ENCODE peak calls at places on chromosomes 16 and 17, in seven cellular contexts. One of them, this sample, is unnamed. For H3K27me3 and H3K36me3, the result is how much of the 10 kb centered on the place peaks cover.

GRCh38 chr17:83204230-83204725 is 124.9 kb downstream of the METRNL start:
- DNase-seq in testis: no peak
- DNase-seq in stomach: no peak
- DNase-seq in PC-3: no peak
- DNase-seq in right atrium auricular region: no peak
- DNase-seq in RWPE2: no peak
- DNase-seq in cardiac muscle cell: no peak
- DNase-seq in this sample: no peak

GRCh38 chr16:50942143-50942542 is 200.3 kb downstream of the CYLD start:
- DNase-seq in right atrium auricular region: no peak
- DNase-seq in cardiac muscle cell: peak
- DNase-seq in RWPE2: no peak
- DNase-seq in PC-3: no peak
- DNase-seq in testis: no peak
- DNase-seq in stomach: no peak
- DNase-seq in this sample: no peak

GRCh38 chr17:18225562-18226283 is at the start of gene LLGL1:
- DNase-seq in PC-3: no peak
- DNase-seq in RWPE2: peak
- DNase-seq in stomach: no peak
- DNase-seq in cardiac muscle cell: no peak
- DNase-seq in testis: no peak
- DNase-seq in right atrium auricular region: no peak
- DNase-seq in this sample: no peak

GRCh38 chr16:55398683-55399230 is 74.8 kb downstream of the IRX6 start:
- DNase-seq in cardiac muscle cell: no peak
- DNase-seq in PC-3: no peak
- DNase-seq in stomach: no peak
- DNase-seq in RWPE2: no peak
- DNase-seq in right atrium auricular region: no peak
- DNase-seq in testis: no peak
- DNase-seq in this sample: no peak

GRCh38 chr16:49697631-49698030 is 158.3 kb downstream of the ZNF423 start:
- DNase-seq in cardiac muscle cell: no peak
- DNase-seq in PC-3: no peak
- DNase-seq in testis: no peak
- DNase-seq in stomach: no peak
- DNase-seq in RWPE2: no peak
- DNase-seq in right atrium auricular region: no peak
- DNase-seq in this sample: no peak

GRCh38 chr16:7849891-7850290 is 517.2 kb downstream of the RBFOX1 start:
- DNase-seq in RWPE2: no peak
- DNase-seq in right atrium auricular region: no peak
- DNase-seq in PC-3: no peak
- DNase-seq in stomach: no peak
- DNase-seq in cardiac muscle cell: no peak
- DNase-seq in testis: no peak
- DNase-seq in this sample: peak

GRCh38 chr17:73747221-73748002 is 103.2 kb upstream of the SDK2 start:
- DNase-seq in stomach: peak
- DNase-seq in RWPE2: no peak
- DNase-seq in cardiac muscle cell: no peak
- DNase-seq in PC-3: no peak
- DNase-seq in testis: no peak
- DNase-seq in right atrium auricular region: no peak
- DNase-seq in this sample: peak

GRCh38 chr17:79022507-79022991 is 1.4 kb upstream of the C1QTNF1 start:
- DNase-seq in cardiac muscle cell: no peak
- DNase-seq in PC-3: no peak
- DNase-seq in right atrium auricular region: peak
- DNase-seq in stomach: peak
- DNase-seq in testis: peak
- DNase-seq in RWPE2: peak
- DNase-seq in this sample: no peak

GRCh38 chr17:43175213-43176118 is 4.5 kb downstream of the NBR1 start:
- DNase-seq in RWPE2: no peak
- DNase-seq in cardiac muscle cell: no peak
- DNase-seq in stomach: no peak
- DNase-seq in testis: no peak
- DNase-seq in right atrium auricular region: no peak
- DNase-seq in PC-3: peak
- DNase-seq in this sample: no peak

GRCh38 chr17:56667925-56668324 is 74.4 kb downstream of the NOG start:
- DNase-seq in RWPE2: no peak
- DNase-seq in PC-3: no peak
- DNase-seq in right atrium auricular region: no peak
- DNase-seq in cardiac muscle cell: no peak
- DNase-seq in stomach: no peak
- DNase-seq in testis: no peak
- DNase-seq in this sample: no peak

GRCh38 chr17:55413825-55414489 is 7.7 kb downstream of the MMD start:
- DNase-seq in testis: no peak
- DNase-seq in RWPE2: no peak
- DNase-seq in cardiac muscle cell: no peak
- DNase-seq in PC-3: no peak
- DNase-seq in stomach: no peak
- DNase-seq in right atrium auricular region: no peak
- DNase-seq in this sample: no peak

GRCh38 chr17:3982113-3982512 is 17.9 kb upstream of the ATP2A3 start:
- DNase-seq in testis: no peak
- DNase-seq in RWPE2: peak
- DNase-seq in right atrium auricular region: no peak
- DNase-seq in stomach: no peak
- DNase-seq in cardiac muscle cell: no peak
- DNase-seq in PC-3: no peak
- DNase-seq in this sample: no peak

GRCh38 chr16:20611975-20612471 is 35.9 kb upstream of the ACSM2B start:
- DNase-seq in RWPE2: no peak
- DNase-seq in cardiac muscle cell: no peak
- DNase-seq in right atrium auricular region: peak
- DNase-seq in PC-3: no peak
- DNase-seq in stomach: peak
- DNase-seq in testis: peak
- DNase-seq in this sample: peak

GRCh38 chr16:77399066-77399465 is 35.8 kb downstream of the ADAMTS18 start:
- DNase-seq in cardiac muscle cell: no peak
- DNase-seq in PC-3: no peak
- DNase-seq in stomach: no peak
- DNase-seq in RWPE2: no peak
- DNase-seq in right atrium auricular region: no peak
- DNase-seq in testis: no peak
- DNase-seq in this sample: no peak

GRCh38 chr16:57807968-57808528 is 5.8 kb upstream of the KIFC3 start:
- DNase-seq in cardiac muscle cell: peak
- DNase-seq in RWPE2: peak
- DNase-seq in testis: peak
- DNase-seq in right atrium auricular region: peak
- DNase-seq in stomach: peak
- DNase-seq in PC-3: peak
- DNase-seq in this sample: peak

GRCh38 chr16:50581830-50582229 is 33.6 kb downstream of the NKD1 start:
- DNase-seq in PC-3: no peak
- DNase-seq in stomach: no peak
- DNase-seq in right atrium auricular region: no peak
- DNase-seq in cardiac muscle cell: no peak
- DNase-seq in RWPE2: no peak
- DNase-seq in testis: no peak
- DNase-seq in this sample: no peak

GRCh38 chr16:89017543-89017942 is 40.5 kb upstream of the CBFA2T3 start:
- DNase-seq in stomach: no peak
- DNase-seq in cardiac muscle cell: no peak
- DNase-seq in right atrium auricular region: no peak
- DNase-seq in PC-3: no peak
- DNase-seq in testis: no peak
- DNase-seq in RWPE2: peak
- DNase-seq in this sample: no peak

GRCh38 chr17:2794116-2794803 is 2.0 kb upstream of the RAP1GAP2 start:
- DNase-seq in testis: no peak
- DNase-seq in cardiac muscle cell: no peak
- DNase-seq in stomach: no peak
- DNase-seq in RWPE2: no peak
- DNase-seq in right atrium auricular region: no peak
- DNase-seq in PC-3: no peak
- DNase-seq in this sample: no peak

GRCh38 chr17:49904904-49905303 is 57.0 kb upstream of the TAC4 start:
- DNase-seq in testis: no peak
- DNase-seq in stomach: no peak
- DNase-seq in right atrium auricular region: no peak
- DNase-seq in cardiac muscle cell: no peak
- DNase-seq in RWPE2: no peak
- DNase-seq in PC-3: no peak
- DNase-seq in this sample: no peak

GRCh38 chr17:49907279-49907678 is 59.4 kb upstream of the TAC4 start:
- DNase-seq in right atrium auricular region: no peak
- DNase-seq in stomach: no peak
- DNase-seq in testis: no peak
- DNase-seq in cardiac muscle cell: no peak
- DNase-seq in RWPE2: no peak
- DNase-seq in PC-3: no peak
- DNase-seq in this sample: no peak

GRCh38 chr17:49908782-49909714 is 59.9 kb upstream of the DLX4 start:
- DNase-seq in RWPE2: no peak
- DNase-seq in stomach: no peak
- DNase-seq in cardiac muscle cell: no peak
- DNase-seq in testis: no peak
- DNase-seq in PC-3: no peak
- DNase-seq in right atrium auricular region: no peak
- DNase-seq in this sample: no peak

GRCh38 chr17:49903523-49903922 is 55.7 kb upstream of the TAC4 start:
- DNase-seq in cardiac muscle cell: no peak
- DNase-seq in stomach: no peak
- DNase-seq in RWPE2: no peak
- DNase-seq in right atrium auricular region: no peak
- DNase-seq in testis: no peak
- DNase-seq in PC-3: no peak
- DNase-seq in this sample: no peak

DNA sequence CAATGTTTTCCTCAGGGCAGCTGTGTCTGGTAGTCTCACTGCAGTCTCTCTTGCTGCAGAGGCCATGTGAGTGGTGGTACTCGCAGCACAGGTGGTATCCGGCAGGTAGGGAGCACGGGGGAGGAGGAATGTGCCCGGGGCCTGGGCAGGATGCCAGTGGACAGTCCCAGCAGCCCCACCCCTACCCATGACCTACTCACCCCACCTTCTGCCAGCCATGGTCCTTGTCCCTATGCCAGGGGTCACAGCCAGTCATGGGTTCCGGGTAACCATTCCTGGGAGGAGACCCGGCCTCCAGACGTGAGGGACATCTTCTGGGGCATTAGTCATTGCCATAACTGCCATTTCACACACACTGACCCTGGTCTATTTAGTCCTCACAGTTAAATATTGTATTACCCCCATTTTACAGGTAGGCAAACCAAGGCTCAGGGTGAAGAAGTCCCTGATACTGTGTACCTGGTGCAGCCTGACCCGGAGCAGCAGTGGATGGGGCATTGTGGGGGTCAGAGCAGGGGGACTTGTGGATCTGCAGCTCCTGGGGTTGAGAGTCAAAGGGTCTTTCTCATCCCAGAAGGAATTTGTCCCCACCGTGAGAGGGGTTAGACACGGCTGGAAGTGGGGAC is 58.8 kb upstream of the TAC4 start:
- DNase-seq in RWPE2: no peak
- DNase-seq in stomach: no peak
- DNase-seq in right atrium auricular region: no peak
- DNase-seq in testis: no peak
- DNase-seq in PC-3: peak
- DNase-seq in cardiac muscle cell: no peak
- DNase-seq in this sample: no peak
- H3K27me3 ChIP-seq in RWPE2: under half
- H3K27me3 ChIP-seq in stomach: half or more
- H3K27me3 ChIP-seq in right atrium auricular region: under half
- H3K27me3 ChIP-seq in testis: under half
- H3K27me3 ChIP-seq in PC-3: under half
- H3K27me3 ChIP-seq in cardiac muscle cell: half or more
- H3K27me3 ChIP-seq in this sample: under half

GRCh38 chr17:62125307-62125706 is 60.2 kb upstream of the MED13 start:
- DNase-seq in right atrium auricular region: no peak
- DNase-seq in testis: no peak
- DNase-seq in stomach: no peak
- DNase-seq in RWPE2: no peak
- DNase-seq in cardiac muscle cell: no peak
- DNase-seq in PC-3: no peak
- DNase-seq in this sample: no peak
- H3K36me3 ChIP-seq in right atrium auricular region: under half
- H3K36me3 ChIP-seq in testis: under half
- H3K36me3 ChIP-seq in stomach: under half
- H3K36me3 ChIP-seq in RWPE2: under half
- H3K36me3 ChIP-seq in cardiac muscle cell: under half
- H3K36me3 ChIP-seq in PC-3: under half
- H3K36me3 ChIP-seq in this sample: under half

DNA sequence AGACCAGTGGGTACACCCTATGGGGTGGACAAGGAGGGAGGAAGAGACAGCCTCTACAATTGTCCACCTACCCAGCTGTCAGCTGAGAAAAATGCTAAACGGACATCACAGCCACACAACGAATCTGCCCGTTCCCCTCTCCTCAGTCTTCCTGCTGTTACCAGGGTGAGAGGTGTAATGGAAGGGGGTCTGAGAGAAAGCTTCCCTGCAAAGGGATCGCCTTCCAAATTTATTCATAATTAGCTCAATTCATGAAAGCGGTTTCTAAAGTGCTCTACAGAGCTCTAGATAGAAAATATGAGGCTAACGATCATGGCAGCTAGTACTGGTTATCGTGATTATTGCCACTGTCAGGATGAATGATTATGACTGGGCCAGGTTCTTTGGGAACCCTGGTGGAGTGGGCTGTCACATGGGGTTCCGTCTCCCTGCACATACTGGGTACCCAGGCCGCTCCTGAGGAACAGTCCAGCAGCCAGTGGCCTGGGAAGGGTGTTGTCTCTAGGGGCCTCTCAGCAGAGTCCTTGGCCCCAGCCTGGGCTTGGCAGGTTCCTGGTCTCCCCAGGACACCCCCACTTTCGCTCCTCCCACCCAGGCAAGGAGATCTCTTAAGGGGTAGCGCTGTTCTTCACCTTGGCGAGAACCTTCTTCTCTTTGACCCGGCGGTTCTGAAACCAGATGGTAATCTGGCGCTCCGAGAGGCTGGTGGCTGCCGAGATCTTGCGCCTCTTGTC is 2.2 kb downstream of the HOXB13 start:
- DNase-seq in testis: no peak
- DNase-seq in RWPE2: peak
- DNase-seq in cardiac muscle cell: no peak
- DNase-seq in right atrium auricular region: no peak
- DNase-seq in stomach: no peak
- DNase-seq in PC-3: peak
- DNase-seq in this sample: no peak
- H3K27me3 ChIP-seq in testis: under half
- H3K27me3 ChIP-seq in RWPE2: half or more
- H3K27me3 ChIP-seq in cardiac muscle cell: half or more
- H3K27me3 ChIP-seq in right atrium auricular region: half or more
- H3K27me3 ChIP-seq in stomach: half or more
- H3K27me3 ChIP-seq in PC-3: under half
- H3K27me3 ChIP-seq in this sample: under half

DNA sequence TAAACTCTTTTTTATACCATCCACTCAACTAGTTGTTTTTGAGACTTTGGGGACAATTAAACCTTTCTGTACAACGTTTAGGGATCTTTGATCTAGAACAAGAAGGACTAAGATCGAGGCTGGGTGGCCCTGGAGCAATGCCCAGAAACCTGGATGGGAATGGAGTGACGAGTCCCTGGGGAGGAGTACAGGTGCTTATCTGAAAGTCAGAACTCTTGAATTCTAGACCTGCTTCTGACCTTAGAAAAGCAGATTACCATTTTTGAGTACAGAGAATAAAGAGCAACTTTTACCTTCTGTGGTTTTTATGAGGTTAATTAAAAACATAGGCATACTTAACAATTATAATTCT is 17.8 kb downstream of the UBE2Z start:
- DNase-seq in testis: no peak
- DNase-seq in stomach: no peak
- DNase-seq in cardiac muscle cell: no peak
- DNase-seq in PC-3: no peak
- DNase-seq in RWPE2: no peak
- DNase-seq in right atrium auricular region: no peak
- DNase-seq in this sample: peak
- H3K36me3 ChIP-seq in testis: under half
- H3K36me3 ChIP-seq in stomach: half or more
- H3K36me3 ChIP-seq in cardiac muscle cell: half or more
- H3K36me3 ChIP-seq in PC-3: half or more
- H3K36me3 ChIP-seq in RWPE2: half or more
- H3K36me3 ChIP-seq in right atrium auricular region: half or more
- H3K36me3 ChIP-seq in this sample: under half